ENCODE peak calls at places on chromosome 13, in ten cellular contexts. X is OCI-LY7; C is IMR-90; H is BE2C; E is HCT116; V is WERI-Rb-1; J is left ventricle myocardium inferior; Q is thoracic aorta; L is A673; P is CD4-positive, alpha-beta T cell. S is an unnamed sample. For H3K9me3, the result is how much of the 10 kb centered on the place peaks cover.

GRCh38 chr13:48891586-48891985 is 84.1 kb upstream of the FNDC3A start:
- DNase-seq in X (no peak), C (peak), H (peak), E (peak), V (no peak), J (no peak), Q (no peak), L (no peak), P (no peak), S (no peak)

GRCh38 chr13:20353973-20354372 is 121.9 kb upstream of the GJB6 start:
- DNase-seq in X (no peak), C (peak), H (no peak), E (no peak), V (no peak), J (no peak), Q (no peak), L (no peak), P (no peak), S (no peak)

GRCh38 chr13:50891206-50891605 is 18.4 kb upstream of the RNASEH2B start:
- DNase-seq in X (peak), C (no peak), H (no peak), E (no peak), V (no peak), J (no peak), Q (no peak), L (no peak), P (no peak), S (no peak)

GRCh38 chr13:49279112-49279511 is 31.4 kb downstream of the CDADC1 start:
- DNase-seq in X (no peak), C (no peak), H (no peak), E (no peak), V (no peak), J (no peak), Q (no peak), L (no peak), P (no peak), S (no peak)

GRCh38 chr13:81171065-81171647 is 830.2 kb upstream of the SPRY2 start:
- DNase-seq in X (peak), C (no peak), H (no peak), E (peak), V (no peak), J (no peak), Q (no peak), L (peak), P (no peak), S (peak)

GRCh38 chr13:36251012-36251411 is 36.7 kb upstream of the SOHLH2 start:
- DNase-seq in X (no peak), C (no peak), H (no peak), E (no peak), V (no peak), J (no peak), Q (no peak), L (no peak), P (no peak), S (no peak)

GRCh38 chr13:40440990-40441820 is 225.2 kb downstream of the FOXO1 start:
- DNase-seq in X (no peak), C (no peak), H (peak), E (no peak), V (peak), J (peak), Q (peak), L (no peak), P (no peak), S (no peak)

GRCh38 chr13:105918842-105919741 is 616.4 kb downstream of the EFNB2 start:
- DNase-seq in X (no peak), C (peak), H (peak), E (peak), V (no peak), J (no peak), Q (no peak), L (peak), P (no peak), S (peak)

GRCh38 chr13:26600345-26600761 is 42.9 kb downstream of the WASF3 start:
- DNase-seq in X (no peak), C (peak), H (no peak), E (no peak), V (peak), J (no peak), Q (no peak), L (no peak), P (no peak), S (no peak)

GRCh38 chr13:26599403-26599802 is 41.9 kb downstream of the WASF3 start:
- DNase-seq in X (no peak), C (no peak), H (no peak), E (no peak), V (no peak), J (no peak), Q (no peak), L (no peak), P (no peak), S (no peak)

GRCh38 chr13:26602783-26603182 is 45.3 kb downstream of the WASF3 start:
- DNase-seq in X (no peak), C (no peak), H (no peak), E (no peak), V (no peak), J (no peak), Q (no peak), L (no peak), P (no peak), S (no peak)

GRCh38 chr13:26599885-26600284 is 42.4 kb downstream of the WASF3 start:
- DNase-seq in X (no peak), C (no peak), H (no peak), E (no peak), V (peak), J (no peak), Q (no peak), L (no peak), P (no peak), S (no peak)

DNA sequence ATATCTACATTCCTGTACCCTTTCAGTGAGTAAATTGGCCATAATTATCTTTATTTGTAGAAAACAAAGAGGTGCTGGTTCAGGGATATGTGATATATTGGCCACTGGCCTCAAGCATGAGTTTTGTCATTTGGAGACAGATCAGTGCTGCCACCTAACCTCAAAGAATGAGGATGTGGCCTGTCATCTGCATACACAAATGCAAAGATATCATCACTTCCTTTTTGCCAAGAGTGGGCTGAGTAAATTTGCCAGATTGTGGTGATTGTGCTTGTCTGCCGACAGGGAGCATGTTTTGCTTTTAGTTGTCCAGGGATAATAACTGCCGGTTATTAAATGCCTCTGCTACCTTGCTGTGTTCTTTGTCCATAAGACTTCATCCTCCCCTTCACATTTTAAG is 44.2 kb downstream of the WASF3 start:
- DNase-seq in X (peak), C (peak), H (no peak), E (no peak), V (no peak), J (no peak), Q (no peak), L (peak), P (no peak), S (no peak)
- TF ChIP-seq CTCF in X (peak), C (peak), H (no peak), E (no peak), V (peak), J (peak), Q (no peak), L (peak), P (no peak), S (peak)

DNA sequence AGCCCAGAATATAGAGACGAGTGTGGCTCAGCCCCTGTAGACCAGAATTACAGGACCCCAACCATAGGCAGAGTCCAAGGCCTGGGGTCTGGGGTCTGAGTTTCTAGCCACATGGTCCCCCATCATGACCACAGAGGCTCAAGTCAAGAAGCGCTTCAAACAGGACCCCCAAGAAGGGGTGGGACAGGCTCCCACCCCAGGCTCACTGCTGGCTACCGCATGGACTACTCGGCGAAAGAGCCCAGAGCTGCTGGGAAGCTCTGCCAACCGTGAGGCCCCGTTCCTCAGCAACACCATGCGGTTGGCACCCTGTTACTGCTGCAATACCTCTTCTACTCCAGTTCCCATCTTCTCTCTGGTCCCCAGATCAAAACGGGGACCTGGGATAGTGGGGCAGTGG is 254.8 kb downstream of the TEX29 start:
- DNase-seq in X (no peak), C (no peak), H (no peak), E (no peak), V (no peak), J (no peak), Q (no peak), L (no peak), P (no peak), S (no peak)
- H3K9me3 ChIP-seq in X (under half), C (under half), H (under half), E (under half), V (under half), J (under half), Q (under half), L (under half), P (under half), S (under half)

DNA sequence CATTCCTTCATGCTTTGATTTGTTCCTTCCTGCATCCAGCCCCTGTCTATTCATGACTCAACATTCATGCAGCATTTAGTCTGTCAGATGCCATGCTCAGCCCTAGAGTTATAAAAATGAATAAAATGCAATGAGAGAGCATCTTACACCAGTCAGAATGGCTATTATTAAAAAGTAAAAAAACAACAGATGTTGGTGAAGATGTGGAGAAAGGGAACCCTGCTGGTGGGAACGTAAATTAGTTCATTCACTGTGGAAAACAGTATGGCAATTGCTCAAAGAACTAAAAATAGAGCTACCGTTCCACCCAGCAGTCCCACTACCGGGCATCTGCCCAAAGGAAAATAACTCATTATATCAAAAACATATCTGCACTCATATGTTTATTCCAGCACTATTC is 70.0 kb upstream of the GTF3A start:
- DNase-seq in X (no peak), C (peak), H (no peak), E (no peak), V (no peak), J (no peak), Q (no peak), L (no peak), P (no peak), S (no peak)
- TF ChIP-seq CTCF in X (peak), C (peak), H (no peak), E (peak), V (no peak), J (peak), Q (peak), L (no peak), P (no peak), S (no peak)

DNA sequence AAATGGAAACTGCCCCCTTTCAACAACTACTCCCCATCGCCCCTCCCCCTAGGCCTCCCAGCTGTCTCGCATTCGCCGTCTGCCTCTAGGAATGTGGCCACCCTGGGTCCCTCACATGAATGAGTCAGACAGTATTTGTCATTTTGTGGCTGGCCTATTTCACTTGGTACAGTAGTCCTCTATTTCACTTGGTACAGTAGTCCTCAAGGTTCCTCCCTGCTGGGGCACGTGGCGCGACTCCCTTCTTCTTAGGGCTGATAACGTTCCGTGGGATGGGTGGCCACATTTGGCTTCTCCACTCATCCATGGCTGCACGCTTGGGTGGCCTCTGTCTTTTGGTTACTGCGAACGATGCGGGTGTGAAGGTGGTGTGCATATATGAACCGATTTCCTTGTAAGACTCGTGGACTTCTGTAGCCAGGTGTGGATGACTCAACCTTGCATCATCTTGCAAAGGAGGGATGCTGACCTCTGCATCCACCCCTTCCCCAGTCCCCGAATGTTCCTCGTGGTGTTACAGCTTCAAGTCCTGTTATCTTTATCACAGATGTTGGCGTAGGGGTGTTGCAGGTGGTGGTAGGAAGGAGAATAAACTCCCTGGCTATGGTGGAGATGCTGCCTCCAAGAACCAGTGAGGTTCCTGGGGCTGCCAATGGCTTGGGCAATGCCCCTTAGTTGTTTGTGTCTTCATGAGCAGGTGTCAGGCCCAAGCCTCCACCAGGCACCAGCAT is 112.1 kb upstream of the SOX1 start:
- DNase-seq in X (no peak), C (no peak), H (no peak), E (peak), V (no peak), J (no peak), Q (no peak), L (no peak), P (no peak), S (no peak)
- H3K9me3 ChIP-seq in X (under half), C (half or more), H (under half), E (under half), V (under half), J (under half), Q (under half), L (under half), P (under half), S (under half)

DNA sequence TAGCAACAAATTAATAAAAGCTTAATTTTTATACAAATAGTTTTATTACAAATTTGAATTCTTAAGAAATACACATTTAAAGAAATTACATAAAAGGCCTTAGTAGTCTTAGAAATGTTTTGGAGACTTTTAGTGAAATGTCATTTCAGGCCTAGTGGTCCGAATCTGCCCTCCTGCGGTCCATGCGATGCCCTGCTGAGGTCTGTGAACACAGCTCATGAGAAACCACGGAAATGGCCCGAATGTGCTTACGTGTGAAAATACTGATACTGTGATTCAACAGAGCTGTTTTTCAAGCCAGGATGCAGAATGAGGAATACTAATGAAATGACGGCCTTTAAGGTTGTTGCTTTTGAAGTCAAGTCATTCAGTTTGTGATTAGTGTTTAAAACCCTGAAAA is 157.9 kb downstream of the COL4A1 start:
- DNase-seq in X (no peak), C (no peak), H (no peak), E (no peak), V (no peak), J (no peak), Q (no peak), L (no peak), P (no peak), S (no peak)
- TF ChIP-seq CTCF in X (no peak), C (no peak), H (no peak), E (no peak), V (no peak), J (no peak), Q (no peak), L (no peak), P (no peak), S (no peak)

GRCh38 chr13:54733639-54734038 is 1705.0 kb downstream of the OLFM4 start:
- DNase-seq in X (no peak), C (no peak), H (no peak), E (no peak), V (no peak), J (no peak), Q (no peak), L (peak), P (no peak), S (no peak)
- H3K9me3 ChIP-seq in X (under half), C (under half), H (under half), E (under half), V (under half), J (under half), Q (under half), L (under half), P (under half), S (under half)

GRCh38 chr13:22211876-22212275 is 541.0 kb downstream of the FGF9 start:
- DNase-seq in X (no peak), C (no peak), H (no peak), E (no peak), V (no peak), J (no peak), Q (no peak), L (no peak), P (no peak), S (no peak)
- TF ChIP-seq CTCF in X (no peak), C (no peak), H (no peak), E (no peak), V (no peak), J (no peak), Q (no peak), L (no peak), P (no peak), S (no peak)